ENCODE peak calls at places on chromosomes 2 and 18, in seven cellular contexts. U is ovary; S is progenitor cell of endocrine pancreas; F is skeletal muscle cell; K is Peyer's patch; E is psoas muscle; Q is naive thymus-derived CD4-positive, alpha-beta T cell. V is an unnamed sample.
A peak's percentile ranks its signal among the peaks of the same experiment; 100 is the strongest.

GRCh38 chr18:58495634-58496033 is 133.3 kb downstream of the ALPK2 start:
- DNase-seq in F (no peak), Q (no peak), S (no peak), U (no peak), K (no peak), E (no peak), V (no peak)

GRCh38 chr2:7838636-7839035 is 843.2 kb upstream of the ID2 start:
- DNase-seq in S (no peak), K (no peak), U (no peak), Q (no peak), E (no peak), F (no peak), V (no peak)

GRCh38 chr2:178761759-178762371 is 45.4 kb downstream of the TTN start:
- DNase-seq in Q (peak; percentile 13), K (no peak), F (no peak), E (no peak), S (peak; percentile 11), U (no peak), V (peak; percentile 77)

GRCh38 chr2:6924101-6924917 is 7.1 kb downstream of the RNF144A start:
- DNase-seq in E (no peak), F (no peak), K (no peak), Q (no peak), S (no peak), U (no peak), V (no peak)

GRCh38 chr2:51620830-51621229 is 588.9 kb upstream of the NRXN1 start:
- DNase-seq in E (no peak), F (no peak), K (no peak), U (no peak), S (no peak), Q (no peak), V (no peak)

GRCh38 chr2:173568054-173568453 is 213.4 kb downstream of the CDCA7 start:
- DNase-seq in F (no peak), K (no peak), Q (no peak), U (no peak), E (no peak), S (no peak), V (peak; percentile 24)

GRCh38 chr18:13173573-13173972 is 45.0 kb upstream of the LDLRAD4 start:
- DNase-seq in K (no peak), F (no peak), Q (no peak), S (no peak), U (no peak), E (no peak), V (no peak)

GRCh38 chr18:23588836-23589560 is 2.7 kb upstream of the NPC1 start:
- DNase-seq in K (no peak), S (no peak), F (no peak), E (no peak), U (no peak), Q (no peak), V (no peak)

GRCh38 chr2:217695033-217695520 is 307.7 kb downstream of the TNS1 start:
- DNase-seq in E (no peak), F (peak; percentile 89), K (no peak), S (no peak), Q (no peak), U (no peak), V (peak; percentile 48)

GRCh38 chr18:23284629-23285028 is 149.3 kb downstream of the CABLES1 start:
- DNase-seq in K (no peak), Q (no peak), U (no peak), S (no peak), E (no peak), F (no peak), V (no peak)

GRCh38 chr2:187482796-187483195 is 34.7 kb upstream of the CALCRL start:
- DNase-seq in K (no peak), S (no peak), F (no peak), U (no peak), Q (no peak), E (no peak), V (no peak)

GRCh38 chr2:240435955-240436625 is 627 bp downstream of the GPC1 start:
- DNase-seq in E (peak; percentile 63), F (no peak), S (no peak), U (no peak), Q (peak; percentile 6), K (no peak), V (peak; percentile 50)

GRCh38 chr2:152694161-152694661 is 23.1 kb downstream of the PRPF40A start:
- DNase-seq in F (peak; percentile 27), K (no peak), S (no peak), U (no peak), E (no peak), Q (no peak), V (peak; percentile 35)

V was measured in hepatocyte.